ENCODE peak calls at places on chromosomes 16 and 17, in nine cellular contexts. T is hepatocyte, U is fibroblast of pulmonary artery, G is prostate gland, E is transverse colon, Y is fibroblast of mammary gland, V is A549, H is small intestine, X is bronchial epithelial cell. B is an unnamed sample.

GRCh38 chr17:61849674-61850073 is 13.7 kb downstream of the BRIP1 start:
- DNase-seq in T (no peak), U (peak; percentile 33), G (no peak), E (no peak), Y (peak; percentile 30), V (no peak), H (no peak), X (peak; percentile 20), B (no peak)

GRCh38 chr17:29155966-29156338 is 24.2 kb downstream of the MYO18A start:
- DNase-seq in T (no peak), U (peak; percentile 73), G (no peak), E (no peak), Y (no peak), V (no peak), H (no peak), X (no peak), B (no peak)

GRCh38 chr16:81748476-81749198 is 30.5 kb upstream of the PLCG2 start:
- DNase-seq in T (no peak), U (no peak), G (no peak), E (no peak), Y (no peak), V (no peak), H (no peak), X (no peak), B (peak; percentile 58)

GRCh38 chr16:69116911-69117310 is 11.5 kb downstream of the HAS3 start:
- DNase-seq in T (no peak), U (no peak), G (no peak), E (no peak), Y (no peak), V (no peak), H (no peak), X (no peak), B (no peak)

GRCh38 chr17:69654981-69655581 is 240.6 kb downstream of the MAP2K6 start:
- DNase-seq in T (peak; percentile 23), U (peak; percentile 68), G (no peak), E (no peak), Y (peak; percentile 85), V (peak; percentile 11), H (no peak), X (peak; percentile 84), B (no peak)

GRCh38 chr17:78360371-78361226 is 722 bp upstream of the SOCS3 start:
- DNase-seq in T (peak; percentile 96), U (peak; percentile 87), G (peak; percentile 89), E (peak; percentile 97), Y (peak; percentile 79), V (peak; percentile 92), H (peak; percentile 91), X (peak; percentile 66), B (peak; percentile 87)

GRCh38 chr16:85329059-85329812 is 217.0 kb upstream of the CIBAR2 start:
- DNase-seq in T (peak; percentile 71), U (no peak), G (no peak), E (peak; percentile 68), Y (no peak), V (no peak), H (peak; percentile 83), X (no peak), B (no peak)

GRCh38 chr17:57365420-57365819 is 109.1 kb downstream of the MSI2 start:
- DNase-seq in T (no peak), U (peak; percentile 58), G (no peak), E (no peak), Y (peak; percentile 40), V (peak; percentile 66), H (no peak), X (no peak), B (no peak)

GRCh38 chr17:66165537-66166123 is 26.3 kb downstream of the CEP112 start:
- DNase-seq in T (peak; percentile 59), U (peak; percentile 82), G (peak; percentile 13), E (no peak), Y (peak; percentile 76), V (peak; percentile 72), H (peak; percentile 53), X (peak; percentile 55), B (peak; percentile 62)

GRCh38 chr16:67150058-67150832 is 553 bp downstream of the B3GNT9 start:
- DNase-seq in T (peak; percentile 86), U (peak; percentile 76), G (no peak), E (no peak), Y (peak; percentile 80), V (peak; percentile 62), H (no peak), X (peak; percentile 15), B (peak; percentile 44)

GRCh38 chr17:6870841-6871240 is 39.3 kb upstream of the TEKT1 start:
- DNase-seq in T (no peak), U (no peak), G (no peak), E (no peak), Y (no peak), V (peak; percentile 29), H (no peak), X (no peak), B (no peak)

GRCh38 chr17:67469208-67469980 is 92.3 kb downstream of the PITPNC1 start:
- DNase-seq in T (peak; percentile 34), U (peak; percentile 71), G (peak; percentile 7), E (no peak), Y (no peak), V (no peak), H (no peak), X (no peak), B (no peak)

GRCh38 chr17:55607736-55608341 is 96.6 kb upstream of the SMIM36 start:
- DNase-seq in T (peak; percentile 50), U (peak; percentile 77), G (peak; percentile 96), E (peak; percentile 73), Y (peak; percentile 40), V (peak; percentile 81), H (peak; percentile 8), X (peak; percentile 32), B (no peak)

GRCh38 chr17:7842380-7842949 is 8.4 kb downstream of the KDM6B start:
- DNase-seq in T (peak; percentile 91), U (peak; percentile 90), G (peak; percentile 41), E (peak; percentile 82), Y (peak; percentile 95), V (peak; percentile 90), H (peak; percentile 65), X (peak; percentile 93), B (peak; percentile 92)

GRCh38 chr16:29858974-29859373 is 4.1 kb downstream of the CDIPT start:
- DNase-seq in T (no peak), U (no peak), G (no peak), E (no peak), Y (no peak), V (no peak), H (no peak), X (no peak), B (no peak)

GRCh38 chr16:3948378-3948995 is 68.0 kb upstream of the CREBBP start:
- DNase-seq in T (no peak), U (no peak), G (no peak), E (no peak), Y (no peak), V (no peak), H (no peak), X (peak; percentile 52), B (no peak)

GRCh38 chr17:47934856-47935255 is 6.5 kb upstream of the PNPO start:
- DNase-seq in T (no peak), U (no peak), G (no peak), E (no peak), Y (peak; percentile 63), V (no peak), H (no peak), X (peak; percentile 26), B (no peak)

GRCh38 chr17:80999224-81000088 is 7.8 kb downstream of the CHMP6 start:
- DNase-seq in T (no peak), U (no peak), G (no peak), E (no peak), Y (no peak), V (no peak), H (no peak), X (no peak), B (no peak)

DNA sequence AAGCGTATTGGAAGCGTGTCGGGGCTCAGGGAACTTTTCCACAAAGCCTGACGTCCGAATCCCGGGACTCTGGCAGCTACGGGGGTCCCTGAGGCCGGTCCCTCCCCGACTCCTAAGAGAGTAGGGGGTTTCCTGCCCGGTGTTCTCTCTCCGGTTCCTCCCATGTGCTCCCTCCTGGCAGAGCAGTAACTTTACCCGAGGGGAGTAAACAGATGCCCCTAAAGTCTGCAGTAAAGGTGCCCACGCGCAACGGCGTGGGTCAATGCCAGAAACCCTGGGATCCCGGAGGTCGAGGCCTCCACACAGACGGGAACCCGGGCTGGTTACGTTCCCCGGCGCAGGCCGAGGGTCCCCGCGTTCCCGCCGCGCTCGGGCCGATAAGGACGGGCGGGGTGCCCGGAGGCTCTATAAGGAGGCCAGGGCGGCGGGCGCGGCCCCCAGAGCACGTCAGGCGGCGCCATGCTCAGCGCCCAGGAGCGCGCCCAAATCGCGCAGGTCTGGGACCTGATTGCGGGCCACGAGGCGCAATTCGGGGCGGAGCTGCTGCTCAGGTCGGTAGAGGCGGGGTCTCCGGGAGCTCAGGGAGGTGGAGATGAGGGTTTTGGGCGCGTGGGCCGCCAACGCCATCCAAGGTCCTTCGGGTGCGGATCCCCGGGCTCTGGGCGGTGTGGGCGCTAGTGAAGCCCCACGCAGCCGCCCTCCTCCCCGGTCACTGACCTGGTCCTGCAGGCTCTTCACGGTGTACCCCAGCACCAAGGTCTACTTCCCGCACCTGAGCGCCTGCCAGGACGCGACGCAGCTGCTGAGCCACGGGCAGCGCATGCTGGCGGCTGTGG is at the start of gene HBM:
- DNase-seq in T (no peak), U (no peak), G (no peak), E (no peak), Y (no peak), V (no peak), H (no peak), X (no peak), B (no peak)
- H3K4me3 ChIP-seq in T (no peak within 1 kb of the TSS), U (no peak within 1 kb of the TSS), G (no peak within 1 kb of the TSS), E (no peak within 1 kb of the TSS), Y (peak within 1 kb of the TSS; percentile 12), V (peak within 1 kb of the TSS; percentile 47), H (no peak within 1 kb of the TSS), X (no peak within 1 kb of the TSS), B (no peak within 1 kb of the TSS)

DNA sequence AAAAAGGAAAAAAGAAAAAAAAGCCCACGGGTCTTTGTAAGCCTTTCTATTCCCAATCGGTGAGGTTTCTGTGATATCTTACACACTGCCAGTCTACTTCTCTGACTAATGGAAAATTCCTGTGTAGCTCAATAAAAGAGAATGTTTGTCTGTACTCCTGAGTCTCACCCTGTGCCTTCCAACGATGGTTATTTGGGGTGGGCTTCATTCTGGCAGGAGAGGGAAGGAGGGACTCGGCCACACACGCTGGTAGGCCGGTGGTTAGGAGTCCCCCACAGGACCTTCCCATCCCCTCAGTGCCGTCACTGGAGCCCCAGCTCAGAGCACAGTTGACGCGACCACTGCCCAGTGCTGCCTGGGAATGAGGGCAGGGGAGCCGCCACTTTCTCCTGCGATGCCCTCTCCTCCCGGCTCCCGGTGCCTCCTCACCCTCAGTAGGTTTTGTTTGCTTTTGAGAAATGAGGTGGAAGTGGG is 68.0 kb downstream of the AMFR start:
- DNase-seq in T (peak; percentile 55), U (peak; percentile 59), G (no peak), E (peak; percentile 7), Y (peak; percentile 42), V (no peak), H (peak; percentile 38), X (peak; percentile 46), B (no peak)
- H3K4me3 ChIP-seq in T (peak overlapping the region; percentile 24), U (peak overlapping the region; percentile 49), G (no peak overlapping the region), E (peak overlapping the region; percentile 31), Y (peak overlapping the region; percentile 54), V (peak overlapping the region; percentile 38), H (no peak overlapping the region), X (peak overlapping the region; percentile 39), B (peak overlapping the region; percentile 61)

GRCh38 chr16:64417711-64418227 is 704.1 kb downstream of the CDH11 start:
- DNase-seq in T (peak; percentile 17), U (peak; percentile 76), G (no peak), E (no peak), Y (peak; percentile 61), V (no peak), H (peak; percentile 53), X (peak; percentile 33), B (no peak)
- H3K4me3 ChIP-seq in T (no peak overlapping the region), U (no peak overlapping the region), G (no peak overlapping the region), E (no peak overlapping the region), Y (no peak overlapping the region), V (no peak overlapping the region), H (no peak overlapping the region), X (no peak overlapping the region), B (no peak overlapping the region)

GRCh38 chr17:13114601-13115024 is 96.8 kb upstream of the ELAC2 start:
- DNase-seq in T (peak; percentile 85), U (peak; percentile 39), G (no peak), E (no peak), Y (peak; percentile 53), V (peak; percentile 47), H (peak; percentile 18), X (no peak), B (peak; percentile 13)
- H3K4me3 ChIP-seq in T (no peak overlapping the region), U (no peak overlapping the region), G (no peak overlapping the region), E (no peak overlapping the region), Y (no peak overlapping the region), V (peak overlapping the region; percentile 13), H (no peak overlapping the region), X (no peak overlapping the region), B (no peak overlapping the region)

B was measured in GM12865.